ENCODE peak calls at places on chromosomes 6 and 20, in ten cellular contexts. One of them, this sample, is unnamed.
A peak's percentile ranks its signal among the peaks of the same experiment; 100 is the strongest.

GRCh38 chr20:32296412-32296811 is 19.0 kb downstream of the KIF3B start:
- DNase-seq in mucosa of descending colon: no peak
- DNase-seq in bronchial epithelial cell: no peak
- DNase-seq in choroid plexus epithelial cell: peak; percentile 16
- DNase-seq in BJ: no peak
- DNase-seq in BE2C: no peak
- DNase-seq in breast epithelium: no peak
- DNase-seq in left ventricle myocardium inferior: no peak
- DNase-seq in prostate gland: no peak
- DNase-seq in fibroblast of lung: peak; percentile 54
- DNase-seq in this sample: no peak

GRCh38 chr6:52536424-52536916 is 40.4 kb downstream of the TRAM2 start:
- DNase-seq in prostate gland: no peak
- DNase-seq in fibroblast of lung: no peak
- DNase-seq in BJ: no peak
- DNase-seq in left ventricle myocardium inferior: no peak
- DNase-seq in breast epithelium: no peak
- DNase-seq in mucosa of descending colon: no peak
- DNase-seq in BE2C: no peak
- DNase-seq in bronchial epithelial cell: no peak
- DNase-seq in choroid plexus epithelial cell: no peak
- DNase-seq in this sample: peak; percentile 86

GRCh38 chr6:54366647-54367327 is 58.5 kb downstream of the TINAG start:
- DNase-seq in breast epithelium: no peak
- DNase-seq in BE2C: no peak
- DNase-seq in fibroblast of lung: no peak
- DNase-seq in BJ: peak; percentile 4
- DNase-seq in mucosa of descending colon: no peak
- DNase-seq in left ventricle myocardium inferior: no peak
- DNase-seq in bronchial epithelial cell: peak; percentile 72
- DNase-seq in choroid plexus epithelial cell: peak; percentile 50
- DNase-seq in prostate gland: no peak
- DNase-seq in this sample: no peak

GRCh38 chr20:32598606-32599005 is 13.5 kb upstream of the NOL4L start:
- DNase-seq in choroid plexus epithelial cell: no peak
- DNase-seq in breast epithelium: no peak
- DNase-seq in BJ: no peak
- DNase-seq in left ventricle myocardium inferior: no peak
- DNase-seq in mucosa of descending colon: no peak
- DNase-seq in bronchial epithelial cell: no peak
- DNase-seq in BE2C: no peak
- DNase-seq in fibroblast of lung: no peak
- DNase-seq in prostate gland: no peak
- DNase-seq in this sample: no peak

GRCh38 chr6:146594495-146594894 is 4.3 kb upstream of the ADGB start:
- DNase-seq in BJ: no peak
- DNase-seq in fibroblast of lung: no peak
- DNase-seq in choroid plexus epithelial cell: no peak
- DNase-seq in left ventricle myocardium inferior: no peak
- DNase-seq in mucosa of descending colon: no peak
- DNase-seq in prostate gland: no peak
- DNase-seq in BE2C: no peak
- DNase-seq in bronchial epithelial cell: no peak
- DNase-seq in breast epithelium: no peak
- DNase-seq in this sample: no peak

GRCh38 chr6:124968401-124968800 is 6.2 kb downstream of the RNF217 start:
- DNase-seq in choroid plexus epithelial cell: peak; percentile 62
- DNase-seq in bronchial epithelial cell: no peak
- DNase-seq in BE2C: no peak
- DNase-seq in BJ: no peak
- DNase-seq in mucosa of descending colon: no peak
- DNase-seq in breast epithelium: no peak
- DNase-seq in left ventricle myocardium inferior: no peak
- DNase-seq in fibroblast of lung: no peak
- DNase-seq in prostate gland: no peak
- DNase-seq in this sample: no peak

GRCh38 chr6:92623441-92623840 is 795.9 kb downstream of the EPHA7 start:
- DNase-seq in left ventricle myocardium inferior: no peak
- DNase-seq in BE2C: peak; percentile 14
- DNase-seq in mucosa of descending colon: no peak
- DNase-seq in breast epithelium: no peak
- DNase-seq in prostate gland: no peak
- DNase-seq in bronchial epithelial cell: no peak
- DNase-seq in choroid plexus epithelial cell: no peak
- DNase-seq in fibroblast of lung: no peak
- DNase-seq in BJ: no peak
- DNase-seq in this sample: no peak

GRCh38 chr20:47622118-47622665 is 120.5 kb downstream of the NCOA3 start:
- DNase-seq in choroid plexus epithelial cell: no peak
- DNase-seq in left ventricle myocardium inferior: no peak
- DNase-seq in mucosa of descending colon: no peak
- DNase-seq in fibroblast of lung: no peak
- DNase-seq in breast epithelium: no peak
- DNase-seq in bronchial epithelial cell: no peak
- DNase-seq in BJ: no peak
- DNase-seq in prostate gland: no peak
- DNase-seq in BE2C: no peak
- DNase-seq in this sample: no peak

GRCh38 chr20:46757754-46758678 is 48.6 kb downstream of the SLC2A10 start:
- DNase-seq in bronchial epithelial cell: peak; percentile 46
- DNase-seq in fibroblast of lung: peak; percentile 62
- DNase-seq in prostate gland: peak; percentile 28
- DNase-seq in BE2C: peak; percentile 43
- DNase-seq in BJ: no peak
- DNase-seq in breast epithelium: no peak
- DNase-seq in choroid plexus epithelial cell: peak; percentile 71
- DNase-seq in mucosa of descending colon: no peak
- DNase-seq in left ventricle myocardium inferior: peak; percentile 30
- DNase-seq in this sample: peak; percentile 79

GRCh38 chr6:16725145-16725864 is 36.0 kb downstream of the ATXN1 start:
- DNase-seq in choroid plexus epithelial cell: peak; percentile 85
- DNase-seq in BJ: peak; percentile 73
- DNase-seq in fibroblast of lung: peak; percentile 87
- DNase-seq in BE2C: no peak
- DNase-seq in left ventricle myocardium inferior: no peak
- DNase-seq in breast epithelium: no peak
- DNase-seq in bronchial epithelial cell: peak; percentile 82
- DNase-seq in mucosa of descending colon: no peak
- DNase-seq in prostate gland: no peak
- DNase-seq in this sample: no peak

GRCh38 chr20:1375515-1375914 is 17.3 kb downstream of the FKBP1A start:
- DNase-seq in breast epithelium: no peak
- DNase-seq in bronchial epithelial cell: peak; percentile 23
- DNase-seq in prostate gland: no peak
- DNase-seq in BJ: no peak
- DNase-seq in BE2C: no peak
- DNase-seq in fibroblast of lung: peak; percentile 79
- DNase-seq in mucosa of descending colon: no peak
- DNase-seq in left ventricle myocardium inferior: no peak
- DNase-seq in choroid plexus epithelial cell: peak; percentile 77
- DNase-seq in this sample: no peak

GRCh38 chr6:75932067-75932466 is 140.4 kb downstream of the IMPG1 start:
- DNase-seq in left ventricle myocardium inferior: peak; percentile 20
- DNase-seq in mucosa of descending colon: no peak
- DNase-seq in fibroblast of lung: peak; percentile 17
- DNase-seq in prostate gland: no peak
- DNase-seq in BJ: no peak
- DNase-seq in breast epithelium: no peak
- DNase-seq in bronchial epithelial cell: peak; percentile 19
- DNase-seq in BE2C: peak; percentile 59
- DNase-seq in choroid plexus epithelial cell: peak; percentile 53
- DNase-seq in this sample: peak; percentile 47

GRCh38 chr6:127342296-127342945 is 988 bp downstream of the ECHDC1 start:
- DNase-seq in prostate gland: peak; percentile 34
- DNase-seq in choroid plexus epithelial cell: peak; percentile 50
- DNase-seq in breast epithelium: no peak
- DNase-seq in left ventricle myocardium inferior: no peak
- DNase-seq in mucosa of descending colon: no peak
- DNase-seq in BJ: no peak
- DNase-seq in bronchial epithelial cell: peak; percentile 19
- DNase-seq in BE2C: no peak
- DNase-seq in fibroblast of lung: peak; percentile 22
- DNase-seq in this sample: peak; percentile 5

GRCh38 chr6:116395647-116396046 is 24.9 kb downstream of the DSE start:
- DNase-seq in left ventricle myocardium inferior: no peak
- DNase-seq in choroid plexus epithelial cell: no peak
- DNase-seq in BE2C: no peak
- DNase-seq in mucosa of descending colon: no peak
- DNase-seq in breast epithelium: no peak
- DNase-seq in BJ: no peak
- DNase-seq in bronchial epithelial cell: no peak
- DNase-seq in fibroblast of lung: no peak
- DNase-seq in prostate gland: no peak
- DNase-seq in this sample: no peak

GRCh38 chr6:22709804-22710203 is 140.4 kb downstream of the HDGFL1 start:
- DNase-seq in bronchial epithelial cell: no peak
- DNase-seq in choroid plexus epithelial cell: no peak
- DNase-seq in left ventricle myocardium inferior: no peak
- DNase-seq in fibroblast of lung: no peak
- DNase-seq in BJ: no peak
- DNase-seq in prostate gland: no peak
- DNase-seq in mucosa of descending colon: no peak
- DNase-seq in BE2C: no peak
- DNase-seq in breast epithelium: no peak
- DNase-seq in this sample: no peak

GRCh38 chr6:156033598-156033997 is 578.0 kb upstream of the NOX3 start:
- DNase-seq in left ventricle myocardium inferior: no peak
- DNase-seq in mucosa of descending colon: no peak
- DNase-seq in fibroblast of lung: no peak
- DNase-seq in choroid plexus epithelial cell: no peak
- DNase-seq in prostate gland: no peak
- DNase-seq in bronchial epithelial cell: no peak
- DNase-seq in BE2C: no peak
- DNase-seq in breast epithelium: no peak
- DNase-seq in BJ: no peak
- DNase-seq in this sample: no peak

GRCh38 chr20:43983359-43983758 is 68.7 kb downstream of the TOX2 start:
- DNase-seq in breast epithelium: no peak
- DNase-seq in prostate gland: no peak
- DNase-seq in fibroblast of lung: no peak
- DNase-seq in bronchial epithelial cell: no peak
- DNase-seq in left ventricle myocardium inferior: no peak
- DNase-seq in mucosa of descending colon: peak; percentile 80
- DNase-seq in BE2C: peak; percentile 33
- DNase-seq in BJ: no peak
- DNase-seq in choroid plexus epithelial cell: no peak
- DNase-seq in this sample: peak; percentile 53
- TF ChIP-seq CTCF in breast epithelium: no peak
- TF ChIP-seq CTCF in prostate gland: no peak
- TF ChIP-seq CTCF in fibroblast of lung: no peak
- TF ChIP-seq CTCF in bronchial epithelial cell: peak; percentile 13
- TF ChIP-seq CTCF in left ventricle myocardium inferior: peak; percentile 29
- TF ChIP-seq CTCF in mucosa of descending colon: no peak
- TF ChIP-seq CTCF in BE2C: peak; percentile 51
- TF ChIP-seq CTCF in BJ: peak; percentile 35
- TF ChIP-seq CTCF in choroid plexus epithelial cell: peak; percentile 47
- TF ChIP-seq CTCF in this sample: peak; percentile 44

GRCh38 chr6:26017567-26017966 is 55.0 kb downstream of the TRIM38 start:
- DNase-seq in mucosa of descending colon: peak; percentile 72
- DNase-seq in left ventricle myocardium inferior: peak; percentile 67
- DNase-seq in prostate gland: peak; percentile 55
- DNase-seq in choroid plexus epithelial cell: peak; percentile 95
- DNase-seq in bronchial epithelial cell: peak; percentile 92
- DNase-seq in BJ: no peak
- DNase-seq in breast epithelium: peak; percentile 76
- DNase-seq in fibroblast of lung: peak; percentile 90
- DNase-seq in BE2C: no peak
- DNase-seq in this sample: no peak
- H3K4me3 ChIP-seq in mucosa of descending colon: no peak overlapping the region
- H3K4me3 ChIP-seq in left ventricle myocardium inferior: peak overlapping the region; percentile 70
- H3K4me3 ChIP-seq in prostate gland: peak overlapping the region; percentile 22
- H3K4me3 ChIP-seq in choroid plexus epithelial cell: peak overlapping the region; percentile 63
- H3K4me3 ChIP-seq in bronchial epithelial cell: peak overlapping the region; percentile 32
- H3K4me3 ChIP-seq in BJ: peak overlapping the region; percentile 26
- H3K4me3 ChIP-seq in breast epithelium: peak overlapping the region; percentile 33
- H3K4me3 ChIP-seq in fibroblast of lung: peak overlapping the region; percentile 8
- H3K4me3 ChIP-seq in BE2C: no peak overlapping the region
- H3K4me3 ChIP-seq in this sample: no peak overlapping the region

DNA sequence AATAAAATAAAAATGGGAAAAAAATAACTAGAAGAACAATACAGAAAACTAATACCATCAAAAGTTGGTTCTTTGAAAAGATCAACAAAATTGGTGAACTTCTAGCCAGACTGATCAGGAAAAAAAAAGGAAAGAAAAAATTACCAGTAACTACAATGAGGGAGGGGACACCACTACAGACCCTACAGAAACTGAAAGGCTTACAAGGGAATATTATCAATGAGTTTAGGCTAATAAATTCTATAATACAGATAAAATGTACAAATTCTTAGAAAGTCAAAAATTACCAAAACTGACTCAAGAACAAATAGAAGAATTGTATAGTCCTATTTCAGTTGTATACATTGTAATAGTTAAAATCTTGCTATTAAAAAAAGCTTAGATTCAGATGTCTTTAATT is 141.8 kb downstream of the COL19A1 start:
- DNase-seq in BJ: no peak
- DNase-seq in mucosa of descending colon: no peak
- DNase-seq in BE2C: no peak
- DNase-seq in bronchial epithelial cell: no peak
- DNase-seq in choroid plexus epithelial cell: no peak
- DNase-seq in breast epithelium: no peak
- DNase-seq in left ventricle myocardium inferior: no peak
- DNase-seq in prostate gland: no peak
- DNase-seq in fibroblast of lung: no peak
- DNase-seq in this sample: no peak
- TF ChIP-seq CTCF in BJ: no peak
- TF ChIP-seq CTCF in mucosa of descending colon: no peak
- TF ChIP-seq CTCF in BE2C: no peak
- TF ChIP-seq CTCF in bronchial epithelial cell: no peak
- TF ChIP-seq CTCF in choroid plexus epithelial cell: no peak
- TF ChIP-seq CTCF in breast epithelium: no peak
- TF ChIP-seq CTCF in left ventricle myocardium inferior: no peak
- TF ChIP-seq CTCF in prostate gland: no peak
- TF ChIP-seq CTCF in fibroblast of lung: no peak
- TF ChIP-seq CTCF in this sample: no peak

GRCh38 chr20:4513720-4514119 is 208.0 kb upstream of the PRND start:
- DNase-seq in BJ: no peak
- DNase-seq in choroid plexus epithelial cell: peak; percentile 86
- DNase-seq in prostate gland: no peak
- DNase-seq in left ventricle myocardium inferior: no peak
- DNase-seq in fibroblast of lung: peak; percentile 73
- DNase-seq in BE2C: no peak
- DNase-seq in bronchial epithelial cell: peak; percentile 88
- DNase-seq in breast epithelium: no peak
- DNase-seq in mucosa of descending colon: no peak
- DNase-seq in this sample: no peak
- H3K4me3 ChIP-seq in BJ: no peak overlapping the region
- H3K4me3 ChIP-seq in choroid plexus epithelial cell: no peak overlapping the region
- H3K4me3 ChIP-seq in prostate gland: no peak overlapping the region
- H3K4me3 ChIP-seq in left ventricle myocardium inferior: no peak overlapping the region
- H3K4me3 ChIP-seq in fibroblast of lung: no peak overlapping the region
- H3K4me3 ChIP-seq in BE2C: no peak overlapping the region
- H3K4me3 ChIP-seq in bronchial epithelial cell: no peak overlapping the region
- H3K4me3 ChIP-seq in breast epithelium: no peak overlapping the region
- H3K4me3 ChIP-seq in mucosa of descending colon: no peak overlapping the region
- H3K4me3 ChIP-seq in this sample: no peak overlapping the region

This sample was measured in GM12865.